ENCODE peak calls at places on chromosomes 3 and 15, in eight cellular contexts. A is A172; G is activated naive CD4-positive, alpha-beta T cell; P is epithelial cell of esophagus; B is progenitor cell of endocrine pancreas; F is WTC11; Q is lower lobe of right lung; R is right lobe of liver. W is an unnamed sample.

GRCh38 chr3:13388816-13389215 is 31.3 kb downstream of the NUP210 start:
- DNase-seq in B (no peak), P (no peak), Q (no peak), G (no peak), A (no peak), R (no peak), F (no peak), W (no peak)

GRCh38 chr15:31456329-31457060 is 129.9 kb downstream of the KLF13 start:
- DNase-seq in B (no peak), A (no peak), F (no peak), G (no peak), Q (no peak), R (peak; percentile 33), P (no peak), W (peak; percentile 50)

GRCh38 chr3:195172285-195172684 is 98.7 kb downstream of the XXYLT1 start:
- DNase-seq in Q (no peak), B (no peak), F (no peak), R (no peak), A (peak; percentile 66), G (no peak), P (no peak), W (no peak)

GRCh38 chr3:47847801-47848518 is 45.0 kb downstream of the DHX30 start:
- DNase-seq in R (no peak), G (no peak), P (no peak), A (no peak), Q (no peak), F (no peak), B (no peak), W (no peak)

GRCh38 chr15:28019594-28020320 is 79.4 kb downstream of the OCA2 start:
- DNase-seq in Q (no peak), F (no peak), B (no peak), A (no peak), G (no peak), R (no peak), P (no peak), W (no peak)

GRCh38 chr15:33729648-33730047 is 238.6 kb upstream of the CHRM5 start:
- DNase-seq in A (peak; percentile 5), G (no peak), P (peak; percentile 59), R (no peak), F (no peak), B (no peak), Q (no peak), W (no peak)

GRCh38 chr3:18439281-18439680 is 14.1 kb upstream of the SATB1 start:
- DNase-seq in F (no peak), G (no peak), R (no peak), B (no peak), Q (no peak), P (no peak), A (no peak), W (no peak)

GRCh38 chr15:58453931-58454793 is 22.4 kb downstream of the LIPC start:
- DNase-seq in F (no peak), B (no peak), R (no peak), G (no peak), A (no peak), Q (no peak), P (no peak), W (no peak)

GRCh38 chr3:187136936-187137335 is 2.4 kb downstream of the RPL39L start:
- DNase-seq in F (no peak), B (no peak), A (peak; percentile 64), P (peak; percentile 96), Q (no peak), G (no peak), R (no peak), W (no peak)

GRCh38 chr3:57803647-57804081 is 47.6 kb downstream of the SLMAP start:
- DNase-seq in P (peak; percentile 97), A (peak; percentile 95), Q (no peak), G (no peak), R (no peak), B (no peak), F (no peak), W (no peak)

GRCh38 chr3:147393261-147393964 is 12.9 kb downstream of the ZIC4 start:
- DNase-seq in F (peak; percentile 86), P (no peak), G (no peak), R (peak; percentile 87), Q (no peak), B (no peak), A (peak; percentile 60), W (no peak)

GRCh38 chr3:132554437-132554836 is 42.6 kb upstream of the ACKR4 start:
- DNase-seq in G (no peak), A (no peak), R (peak; percentile 62), F (no peak), Q (no peak), B (no peak), P (no peak), W (no peak)

GRCh38 chr15:59553879-59554735 is 57.5 kb upstream of the GCNT3 start:
- DNase-seq in A (peak; percentile 67), Q (no peak), F (no peak), R (no peak), G (no peak), B (no peak), P (peak; percentile 94), W (no peak)

GRCh38 chr3:151578495-151578894 is 117.6 kb upstream of the IGSF10 start:
- DNase-seq in Q (no peak), F (no peak), B (no peak), P (no peak), G (no peak), A (no peak), R (no peak), W (no peak)

GRCh38 chr15:29435811-29436210 is 166.2 kb upstream of the NSMCE3 start:
- DNase-seq in G (no peak), R (no peak), P (peak; percentile 1), A (peak; percentile 12), F (no peak), B (no peak), Q (no peak), W (no peak)

GRCh38 chr3:34312684-34313083 is 514.3 kb downstream of the PDCD6IP start:
- DNase-seq in P (no peak), G (no peak), Q (no peak), B (no peak), F (no peak), A (no peak), R (no peak), W (no peak)

GRCh38 chr3:186254676-186255665 is 107.1 kb downstream of the DGKG start:
- DNase-seq in F (no peak), P (peak; percentile 31), G (no peak), A (no peak), B (no peak), R (no peak), Q (peak; percentile 58), W (no peak)

GRCh38 chr3:79490165-79491028 is 277.4 kb downstream of the ROBO1 start:
- DNase-seq in A (peak; percentile 29), Q (peak; percentile 52), B (no peak), F (peak; percentile 14), G (no peak), R (no peak), P (peak; percentile 34), W (no peak)